ENCODE peak calls at places on chromosomes 13 and 19, in six cellular contexts. L is Calu3, K is Kasumi-1, H is hippocampal formation, U is T-helper 17 cell, A is aorta. Q is an unnamed sample.

GRCh38 chr19:19022380-19022961 is 10.8 kb downstream of the SUGP2 start:
- DNase-seq in L (no peak), K (no peak), H (no peak), U (no peak), A (no peak), Q (no peak)

GRCh38 chr19:39074942-39075341 is 9.2 kb upstream of the ACP7 start:
- DNase-seq in L (no peak), K (no peak), H (no peak), U (no peak), A (no peak), Q (no peak)

GRCh38 chr13:28719656-28720055 is 886 bp upstream of the SLC46A3 start:
- DNase-seq in L (no peak), K (no peak), H (no peak), U (no peak), A (no peak), Q (no peak)

GRCh38 chr13:26987614-26988013 is 184.0 kb downstream of the USP12 start:
- DNase-seq in L (no peak), K (no peak), H (no peak), U (no peak), A (no peak), Q (no peak)

GRCh38 chr19:35963514-35963913 is 27.3 kb downstream of the LRFN3 start:
- DNase-seq in L (peak; percentile 59), K (peak; percentile 67), H (no peak), U (no peak), A (no peak), Q (no peak)

GRCh38 chr13:77853701-77854100 is 64.9 kb downstream of the EDNRB start:
- DNase-seq in L (no peak), K (no peak), H (peak; percentile 68), U (no peak), A (no peak), Q (no peak)

GRCh38 chr13:105972811-105973590 is 562.5 kb downstream of the EFNB2 start:
- DNase-seq in L (no peak), K (no peak), H (no peak), U (no peak), A (no peak), Q (no peak)

GRCh38 chr19:35756373-35757230 is at the start of gene HSPB6:
- DNase-seq in L (no peak), K (no peak), H (no peak), U (no peak), A (peak; percentile 83), Q (peak; percentile 85)

GRCh38 chr13:42832341-42833153 is 51.2 kb downstream of the FAM216B start:
- DNase-seq in L (no peak), K (peak; percentile 49), H (no peak), U (no peak), A (peak; percentile 49), Q (no peak)

GRCh38 chr19:15154002-15154612 is 46.7 kb downstream of the NOTCH3 start:
- DNase-seq in L (peak; percentile 50), K (peak; percentile 68), H (no peak), U (no peak), A (peak; percentile 51), Q (no peak)

GRCh38 chr13:48412881-48413351 is at the start of gene LPAR6:
- DNase-seq in L (peak; percentile 22), K (peak; percentile 70), H (peak; percentile 35), U (no peak), A (no peak), Q (peak; percentile 28)

GRCh38 chr13:70249332-70250064 is 141.2 kb upstream of the KLHL1 start:
- DNase-seq in L (peak; percentile 26), K (no peak), H (no peak), U (no peak), A (no peak), Q (no peak)

GRCh38 chr19:3983542-3983914 is 1.7 kb downstream of the EEF2 start:
- DNase-seq in L (no peak), K (no peak), H (no peak), U (no peak), A (peak; percentile 28), Q (no peak)

GRCh38 chr13:19860884-19861655 is 2.4 kb downstream of the ZMYM5 start:
- DNase-seq in L (peak; percentile 53), K (no peak), H (no peak), U (no peak), A (peak; percentile 49), Q (no peak)

GRCh38 chr13:111216166-111216960 is 101.3 kb downstream of the ARHGEF7 start:
- DNase-seq in L (peak; percentile 22), K (peak; percentile 5), H (no peak), U (peak; percentile 17), A (no peak), Q (peak; percentile 72)

GRCh38 chr19:42293966-42294365 is 8.0 kb upstream of the PRR19 start:
- DNase-seq in L (no peak), K (no peak), H (no peak), U (no peak), A (no peak), Q (no peak)

GRCh38 chr19:19098084-19098702 is 34.4 kb downstream of the SLC25A42 start:
- DNase-seq in L (no peak), K (no peak), H (no peak), U (no peak), A (no peak), Q (no peak)

GRCh38 chr13:70964124-70964523 is 855.9 kb upstream of the KLHL1 start:
- DNase-seq in L (peak; percentile 1), K (peak; percentile 50), H (no peak), U (no peak), A (no peak), Q (no peak)

Q was measured in psoas muscle.